ENCODE peak calls at places on chromosomes 16 and 17, in seven cellular contexts. K is sigmoid colon, T is Peyer's patch, F is ovary, U is GM12892, W is IMR-90, G is tibial nerve. S is an unnamed sample.

GRCh38 chr17:58786586-58787295 is 31.1 kb downstream of the PPM1E start:
- DNase-seq in K (no peak), T (no peak), F (no peak), U (no peak), W (peak), G (no peak), S (peak)

GRCh38 chr17:29085223-29085622 is 42.3 kb downstream of the PIPOX start:
- DNase-seq in K (no peak), T (no peak), F (no peak), U (no peak), W (no peak), G (no peak), S (no peak)

GRCh38 chr17:76775021-76775420 is 37.1 kb downstream of the MFSD11 start:
- DNase-seq in K (no peak), T (no peak), F (no peak), U (no peak), W (no peak), G (no peak), S (no peak)

GRCh38 chr17:43011728-43012472 is 5.3 kb downstream of the IFI35 start:
- DNase-seq in K (no peak), T (no peak), F (peak), U (no peak), W (no peak), G (no peak), S (peak)

GRCh38 chr16:67244387-67245188 is 2.7 kb downstream of the FHOD1 start:
- DNase-seq in K (peak), T (peak), F (no peak), U (peak), W (peak), G (no peak), S (peak)

GRCh38 chr17:43530303-43531081 is 15.6 kb downstream of the ETV4 start:
- DNase-seq in K (peak), T (peak), F (peak), U (no peak), W (peak), G (peak), S (peak)

GRCh38 chr17:77509089-77509488 is 368.3 kb downstream of the SEC14L1 start:
- DNase-seq in K (no peak), T (no peak), F (no peak), U (no peak), W (no peak), G (no peak), S (no peak)

GRCh38 chr17:63751806-63752205 is 10.2 kb upstream of the STRADA start:
- DNase-seq in K (no peak), T (no peak), F (no peak), U (no peak), W (no peak), G (no peak), S (no peak)

GRCh38 chr17:61157246-61157887 is 242.3 kb upstream of the TBX2 start:
- DNase-seq in K (no peak), T (no peak), F (no peak), U (no peak), W (peak), G (no peak), S (peak)

DNA sequence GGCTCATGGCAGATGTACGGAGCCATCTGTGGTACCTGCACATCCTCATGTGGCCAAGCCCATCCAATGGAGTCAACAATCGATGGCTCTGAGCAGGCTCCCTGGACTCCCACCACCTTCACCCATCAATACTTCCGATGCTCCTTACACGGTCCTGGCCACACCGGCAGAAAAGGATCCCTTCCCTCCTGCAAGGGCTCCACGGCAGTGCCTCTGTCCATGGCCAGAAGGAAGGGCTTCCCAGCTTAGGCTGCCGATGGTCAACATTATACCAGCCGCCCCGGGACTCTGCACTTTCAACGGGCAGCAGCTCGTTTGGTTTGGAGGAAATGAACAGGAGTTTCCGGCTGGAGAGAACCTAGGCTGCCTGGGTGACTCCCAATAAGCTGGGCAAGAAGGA is 13.2 kb downstream of the SLX4 start:
- DNase-seq in K (no peak), T (no peak), F (no peak), U (no peak), W (no peak), G (no peak), S (no peak)
- TF ChIP-seq POLR2A in K (no peak), T (no peak), F (no peak), U (no peak), W (no peak), G (no peak), S (no peak)

DNA sequence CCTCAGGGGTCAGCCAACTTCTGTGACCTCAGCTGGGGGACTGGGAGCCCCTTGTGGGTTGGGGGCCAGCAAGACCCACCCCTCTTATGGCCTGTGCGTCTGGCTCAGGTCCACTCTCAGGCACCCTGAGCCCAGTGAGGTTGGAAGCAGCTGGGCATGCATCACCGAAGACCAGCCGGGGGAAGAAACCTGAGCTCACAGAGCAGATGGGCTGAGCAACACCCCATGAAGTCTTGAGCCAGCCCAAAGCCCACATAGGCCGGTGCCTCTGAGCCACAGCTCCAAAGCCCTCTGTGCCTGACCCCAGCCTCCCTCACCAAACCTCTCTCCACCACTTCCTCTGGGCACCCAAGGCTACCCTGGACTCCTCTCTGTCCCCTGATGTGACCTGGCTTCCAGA is 166.6 kb downstream of the RBFOX3 start:
- DNase-seq in K (no peak), T (no peak), F (no peak), U (no peak), W (no peak), G (no peak), S (no peak)
- TF ChIP-seq POLR2A in K (no peak), T (no peak), F (no peak), U (no peak), W (no peak), G (no peak), S (no peak)

GRCh38 chr16:679808-680624 is at the start of gene STUB1:
- DNase-seq in K (peak), T (peak), F (peak), U (peak), W (peak), G (peak), S (peak)
- TF ChIP-seq POLR2A in K (no peak), T (peak), F (peak), U (peak), W (peak), G (peak), S (peak)

DNA sequence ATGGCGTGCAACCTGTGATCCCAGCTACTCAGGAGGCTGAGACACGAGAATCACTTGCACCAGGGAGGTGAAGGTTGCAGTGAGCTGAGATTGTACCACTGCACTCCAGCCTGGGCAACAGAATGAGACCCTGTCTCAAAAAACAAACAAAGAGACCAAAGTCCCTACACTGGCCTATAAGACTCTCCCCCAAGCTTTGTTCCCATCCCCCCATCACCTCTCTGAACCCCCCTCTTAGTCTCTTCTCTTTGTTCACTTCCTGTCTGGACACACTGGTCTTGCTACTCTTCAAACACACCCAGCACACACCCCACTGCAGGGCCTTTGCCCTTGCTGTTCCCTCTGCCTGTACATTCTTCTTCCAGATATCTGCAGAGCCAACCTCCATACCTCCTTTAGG is 7.8 kb upstream of the SCNN1B start:
- DNase-seq in K (no peak), T (no peak), F (no peak), U (no peak), W (no peak), G (no peak), S (no peak)
- TF ChIP-seq POLR2A in K (no peak), T (no peak), F (no peak), U (no peak), W (no peak), G (no peak), S (no peak)

GRCh38 chr16:72956124-72957064 is 91.5 kb downstream of the ZFHX3 start:
- DNase-seq in K (no peak), T (no peak), F (no peak), U (no peak), W (no peak), G (no peak), S (no peak)
- TF ChIP-seq POLR2A in K (no peak), T (no peak), F (no peak), U (no peak), W (no peak), G (no peak), S (no peak)

GRCh38 chr17:40100419-40100668 is at the start of gene NR1D1:
- DNase-seq in K (no peak), T (no peak), F (no peak), U (no peak), W (no peak), G (no peak), S (no peak)
- TF ChIP-seq POLR2A in K (peak), T (peak), F (no peak), U (peak), W (peak), G (peak), S (peak)

GRCh38 chr16:30609928-30610839 is at the start of gene ZNF689:
- DNase-seq in K (peak), T (peak), F (peak), U (peak), W (peak), G (peak), S (peak)
- TF ChIP-seq POLR2A in K (peak), T (peak), F (peak), U (peak), W (peak), G (no peak), S (peak)

GRCh38 chr16:89096042-89096717 is 2.5 kb downstream of the ACSF3 start:
- DNase-seq in K (no peak), T (no peak), F (no peak), U (no peak), W (no peak), G (no peak), S (no peak)
- TF ChIP-seq POLR2A in K (no peak), T (no peak), F (no peak), U (no peak), W (no peak), G (no peak), S (no peak)

GRCh38 chr16:10926867-10927266 is 15.4 kb downstream of the DEXI start:
- DNase-seq in K (no peak), T (no peak), F (no peak), U (no peak), W (no peak), G (no peak), S (no peak)

GRCh38 chr16:10923650-10924214 is 18.5 kb downstream of the DEXI start:
- DNase-seq in K (peak), T (peak), F (peak), U (no peak), W (no peak), G (no peak), S (peak)

GRCh38 chr16:10923146-10923649 is 19.1 kb downstream of the DEXI start:
- DNase-seq in K (no peak), T (no peak), F (no peak), U (no peak), W (no peak), G (no peak), S (no peak)

GRCh38 chr16:10927497-10928112 is 14.7 kb downstream of the DEXI start:
- DNase-seq in K (no peak), T (no peak), F (no peak), U (no peak), W (no peak), G (no peak), S (no peak)

DNA sequence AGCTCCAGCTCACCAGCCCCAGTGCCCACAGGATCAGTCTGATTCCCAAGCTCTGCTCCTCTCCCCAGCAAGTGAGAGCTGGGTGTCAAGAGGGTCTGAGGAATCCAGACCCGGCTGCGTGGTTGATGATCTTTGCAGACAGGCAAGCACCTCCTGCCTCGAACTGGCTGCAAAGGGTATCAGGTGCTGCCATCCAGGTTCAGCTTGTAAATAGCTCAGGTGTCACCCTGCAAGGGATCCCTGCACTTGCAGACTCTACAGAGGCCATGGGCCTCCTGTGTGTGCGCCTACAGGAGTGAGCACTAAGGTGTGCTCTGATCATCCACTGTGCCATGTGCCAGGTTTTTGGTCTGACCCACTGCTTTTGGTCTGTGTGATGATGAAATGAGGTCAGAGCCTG is 16.2 kb downstream of the DEXI start:
- DNase-seq in K (no peak), T (no peak), F (no peak), U (no peak), W (no peak), G (no peak), S (no peak)
- TF ChIP-seq POLR2A in K (no peak), T (no peak), F (no peak), U (peak), W (no peak), G (no peak), S (no peak)

GRCh38 chr17:34981538-34982241 is 1.4 kb downstream of the LIG3 start:
- DNase-seq in K (peak), T (no peak), F (no peak), U (no peak), W (peak), G (no peak), S (no peak)

GRCh38 chr17:34979153-34979552 is 1.2 kb upstream of the LIG3 start:
- DNase-seq in K (no peak), T (no peak), F (no peak), U (no peak), W (no peak), G (no peak), S (no peak)

GRCh38 chr17:34980353-34980680 is at the start of gene LIG3:
- DNase-seq in K (peak), T (peak), F (peak), U (peak), W (peak), G (peak), S (peak)

GRCh38 chr17:34979650-34980352 is 511 bp upstream of the LIG3 start:
- DNase-seq in K (no peak), T (no peak), F (no peak), U (no peak), W (peak), G (no peak), S (no peak)

GRCh38 chr17:34980681-34981537 is 597 bp downstream of the LIG3 start:
- DNase-seq in K (peak), T (no peak), F (peak), U (peak), W (peak), G (peak), S (peak)
- TF ChIP-seq POLR2A in K (no peak), T (peak), F (no peak), U (peak), W (peak), G (peak), S (peak)